ENCODE peak calls at places on chromosomes 13 and 19, in five cellular contexts. X is prostate gland, L is stomach, T is upper lobe of left lung, U is sigmoid colon. M is an unnamed sample. For H3K4me1, the result is how much of the 10 kb centered on the place peaks cover.

GRCh38 chr19:6752257-6753177 is 13.0 kb downstream of the TRIP10 start:
- DNase-seq in T (peak), X (no peak), U (no peak), L (no peak), M (no peak)

GRCh38 chr19:7998081-7998480 is 7.4 kb downstream of the ELAVL1 start:
- DNase-seq in X (no peak), U (no peak), L (no peak), T (no peak), M (no peak)

GRCh38 chr13:29527511-29527910 is 68.0 kb downstream of the SLC7A1 start:
- DNase-seq in T (no peak), U (no peak), L (no peak), X (no peak), M (no peak)

GRCh38 chr13:35499131-35500051 is 22.9 kb upstream of the MAB21L1 start:
- DNase-seq in X (no peak), U (no peak), T (no peak), L (no peak), M (no peak)

GRCh38 chr19:19347401-19347800 is 26.8 kb downstream of the MAU2 start:
- DNase-seq in X (no peak), L (no peak), T (no peak), U (no peak), M (no peak)

GRCh38 chr13:27374650-27375049 is 49.8 kb upstream of the GTF3A start:
- DNase-seq in X (peak), T (no peak), L (peak), U (peak), M (no peak)

GRCh38 chr19:31350693-31351211 is 1.5 kb upstream of the TSHZ3 start:
- DNase-seq in T (peak), L (peak), U (no peak), X (peak), M (no peak)

GRCh38 chr19:12705654-12706331 is 9.4 kb upstream of the FBXW9 start:
- DNase-seq in X (no peak), T (no peak), U (no peak), L (no peak), M (no peak)

GRCh38 chr13:27147530-27148170 is 24.0 kb downstream of the USP12 start:
- DNase-seq in L (no peak), T (no peak), X (no peak), U (no peak), M (no peak)

GRCh38 chr19:14517840-14518505 is at the start of gene DNAJB1:
- DNase-seq in U (peak), T (peak), L (peak), X (peak), M (no peak)

GRCh38 chr13:114105351-114106225 is 26.8 kb downstream of the RASA3 start:
- DNase-seq in X (no peak), L (no peak), U (peak), T (peak), M (no peak)

GRCh38 chr13:76944457-76944856 is 3.9 kb upstream of the ACOD1 start:
- DNase-seq in T (no peak), L (no peak), U (no peak), X (no peak), M (no peak)

GRCh38 chr13:100254002-100254401 is 165.1 kb downstream of the PCCA start:
- DNase-seq in T (no peak), L (no peak), X (no peak), U (no peak), M (no peak)

GRCh38 chr19:15332311-15332996 is at the start of gene BRD4:
- DNase-seq in U (peak), X (peak), T (peak), L (peak), M (no peak)

GRCh38 chr19:35790981-35791813 is 15.8 kb downstream of the ARHGAP33 start:
- DNase-seq in X (no peak), T (peak), U (peak), L (no peak), M (no peak)

GRCh38 chr19:3024870-3025515 is 4.1 kb downstream of the TLE2 start:
- DNase-seq in U (no peak), L (no peak), X (no peak), T (peak), M (no peak)

GRCh38 chr19:55464039-55464668 is 397 bp downstream of the C19orf85 start:
- DNase-seq in T (peak), X (no peak), L (no peak), U (no peak), M (no peak)

GRCh38 chr19:1861599-1862031 is 1.8 kb downstream of the KLF16 start:
- DNase-seq in T (peak), X (no peak), L (no peak), U (no peak), M (no peak)

GRCh38 chr19:1859319-1859718 is 4.1 kb downstream of the KLF16 start:
- DNase-seq in U (no peak), L (no peak), X (no peak), T (no peak), M (no peak)

GRCh38 chr19:1858412-1859081 is 4.8 kb downstream of the KLF16 start:
- DNase-seq in U (no peak), X (no peak), L (no peak), T (no peak), M (no peak)

GRCh38 chr19:1860821-1861598 is 2.4 kb downstream of the KLF16 start:
- DNase-seq in L (no peak), U (no peak), X (no peak), T (peak), M (no peak)

GRCh38 chr19:1860133-1860775 is 3.1 kb downstream of the KLF16 start:
- DNase-seq in X (no peak), U (peak), T (no peak), L (no peak), M (no peak)
- H3K4me1 ChIP-seq in X (under half), U (half or more), T (half or more), L (half or more), M (half or more)

DNA sequence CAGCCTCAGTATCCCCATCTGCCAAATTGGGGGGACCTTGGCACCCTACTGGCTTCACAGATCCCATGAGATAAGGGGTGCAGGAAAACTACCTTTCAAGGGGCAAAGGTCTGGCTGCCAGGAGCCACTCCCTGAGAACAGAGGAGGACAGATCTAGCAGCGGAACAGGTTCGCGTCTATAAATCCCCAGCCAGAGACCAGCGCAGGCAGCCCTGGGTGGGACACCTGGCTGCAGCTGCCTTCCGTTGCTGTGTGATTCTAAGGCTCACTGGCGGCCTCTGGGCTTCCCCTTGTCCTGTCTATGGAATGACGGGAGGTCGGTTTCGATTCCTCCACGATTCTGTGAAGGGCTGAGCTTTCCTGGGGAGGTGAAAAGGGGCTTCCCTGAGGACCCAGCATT is 7.3 kb downstream of the RELB start:
- DNase-seq in U (no peak), T (no peak), X (no peak), L (peak), M (no peak)
- TF ChIP-seq POLR2AphosphoS5 in U (no peak), T (no peak), X (no peak), L (no peak), M (no peak)

GRCh38 chr19:609001-609340 is 19.3 kb downstream of the HCN2 start:
- DNase-seq in T (peak), X (no peak), U (no peak), L (peak), M (no peak)

GRCh38 chr19:612941-613340 is 20.4 kb downstream of the POLRMT start:
- DNase-seq in U (no peak), L (no peak), X (no peak), T (peak), M (no peak)

GRCh38 chr19:611506-611869 is 21.8 kb downstream of the HCN2 start:
- DNase-seq in L (no peak), U (no peak), T (no peak), X (no peak), M (no peak)

GRCh38 chr19:610071-610800 is 20.6 kb downstream of the HCN2 start:
- DNase-seq in X (no peak), U (no peak), T (peak), L (peak), M (no peak)

DNA sequence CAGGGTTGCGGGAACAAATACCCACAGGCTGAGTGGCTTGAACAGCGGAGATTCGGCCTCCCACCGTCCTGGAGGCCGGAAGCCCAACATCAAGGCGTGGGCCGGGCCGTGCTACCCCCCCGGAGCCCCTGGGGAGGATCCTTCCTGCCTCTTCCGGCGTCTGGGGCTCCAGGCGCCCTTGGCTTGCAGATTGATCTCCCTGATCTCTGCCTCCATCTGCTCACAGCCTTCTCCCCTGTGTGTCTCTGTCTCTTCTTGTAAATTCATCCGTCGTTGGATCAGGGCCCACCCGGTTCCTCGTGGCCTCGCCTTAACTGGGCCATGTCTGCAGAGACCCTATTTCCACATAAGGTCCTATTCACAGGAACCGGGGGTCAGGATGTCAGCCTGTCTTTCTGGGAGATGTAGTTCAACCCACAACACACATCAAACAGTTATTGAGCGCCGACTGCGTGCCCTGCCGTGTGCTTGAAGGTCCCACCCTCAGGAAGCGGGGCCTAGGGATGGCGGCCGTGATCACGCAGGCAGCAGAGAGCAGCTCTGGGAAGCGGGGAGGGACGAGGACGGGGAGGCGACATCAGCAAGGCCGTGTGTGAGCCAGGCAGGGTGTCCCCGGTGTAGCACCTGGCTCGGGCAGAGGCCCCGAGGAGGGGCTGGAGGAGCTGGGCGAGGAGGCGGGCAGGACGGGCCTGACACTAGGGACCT is 21.3 kb downstream of the HCN2 start:
- DNase-seq in U (no peak), X (no peak), T (peak), L (peak), M (no peak)
- TF ChIP-seq POLR2A in U (no peak), X (no peak), T (no peak), L (no peak), M (no peak)

GRCh38 chr19:11140896-11141295 is 14.7 kb downstream of the SPC24 start:
- DNase-seq in U (no peak), L (no peak), X (no peak), T (no peak), M (no peak)
- H3K4me1 ChIP-seq in U (half or more), L (half or more), X (under half), T (half or more), M (half or more)